ENCODE peak calls at places on chromosomes 13 and 19, in four cellular contexts. One of them, this sample, is unnamed.

GRCh38 chr13:110914293-110915056 is 394 bp downstream of the ANKRD10 start:
- DNase-seq in type B pancreatic cell: peak
- DNase-seq in astrocyte of the spinal cord: peak
- DNase-seq in CD8-positive, alpha-beta T cell: peak
- DNase-seq in this sample: peak

GRCh38 chr19:31351212-31352193 is 2.3 kb upstream of the TSHZ3 start:
- DNase-seq in CD8-positive, alpha-beta T cell: no peak
- DNase-seq in astrocyte of the spinal cord: peak
- DNase-seq in type B pancreatic cell: no peak
- DNase-seq in this sample: peak

GRCh38 chr13:112059457-112060317 is 7.3 kb upstream of the SOX1 start:
- DNase-seq in type B pancreatic cell: no peak
- DNase-seq in CD8-positive, alpha-beta T cell: no peak
- DNase-seq in astrocyte of the spinal cord: no peak
- DNase-seq in this sample: no peak

GRCh38 chr19:30864460-30865215 is 484.6 kb downstream of the TSHZ3 start:
- DNase-seq in type B pancreatic cell: no peak
- DNase-seq in CD8-positive, alpha-beta T cell: no peak
- DNase-seq in astrocyte of the spinal cord: no peak
- DNase-seq in this sample: no peak

GRCh38 chr13:71252191-71252704 is 614.8 kb downstream of the DACH1 start:
- DNase-seq in type B pancreatic cell: no peak
- DNase-seq in CD8-positive, alpha-beta T cell: no peak
- DNase-seq in astrocyte of the spinal cord: no peak
- DNase-seq in this sample: no peak

GRCh38 chr13:52925775-52926285 is 77.4 kb upstream of the PCDH8 start:
- DNase-seq in astrocyte of the spinal cord: no peak
- DNase-seq in type B pancreatic cell: no peak
- DNase-seq in CD8-positive, alpha-beta T cell: no peak
- DNase-seq in this sample: no peak

GRCh38 chr19:6862673-6863078 is 24.7 kb upstream of the ADGRE1 start:
- DNase-seq in astrocyte of the spinal cord: peak
- DNase-seq in type B pancreatic cell: peak
- DNase-seq in CD8-positive, alpha-beta T cell: peak
- DNase-seq in this sample: peak

GRCh38 chr13:25489238-25489637 is 117.5 kb downstream of the ATP8A2 start:
- DNase-seq in CD8-positive, alpha-beta T cell: no peak
- DNase-seq in type B pancreatic cell: no peak
- DNase-seq in astrocyte of the spinal cord: no peak
- DNase-seq in this sample: no peak

GRCh38 chr13:79585033-79585432 is 104.1 kb downstream of the NDFIP2 start:
- DNase-seq in astrocyte of the spinal cord: no peak
- DNase-seq in CD8-positive, alpha-beta T cell: no peak
- DNase-seq in type B pancreatic cell: no peak
- DNase-seq in this sample: no peak

GRCh38 chr13:43787998-43788397 is 1.2 kb upstream of the ENOX1 start:
- DNase-seq in type B pancreatic cell: no peak
- DNase-seq in astrocyte of the spinal cord: peak
- DNase-seq in CD8-positive, alpha-beta T cell: no peak
- DNase-seq in this sample: no peak

GRCh38 chr13:19573072-19573716 is 11.9 kb upstream of the TPTE2 start:
- DNase-seq in CD8-positive, alpha-beta T cell: no peak
- DNase-seq in type B pancreatic cell: no peak
- DNase-seq in astrocyte of the spinal cord: no peak
- DNase-seq in this sample: no peak

GRCh38 chr19:40280608-40281221 is 4.4 kb downstream of the AKT2 start:
- DNase-seq in astrocyte of the spinal cord: no peak
- DNase-seq in CD8-positive, alpha-beta T cell: no peak
- DNase-seq in type B pancreatic cell: no peak
- DNase-seq in this sample: no peak

GRCh38 chr13:44726214-44726613 is 150.1 kb upstream of the TSC22D1 start:
- DNase-seq in CD8-positive, alpha-beta T cell: no peak
- DNase-seq in type B pancreatic cell: no peak
- DNase-seq in astrocyte of the spinal cord: no peak
- DNase-seq in this sample: no peak

GRCh38 chr19:57267294-57267693 is 13.0 kb upstream of the ZNF460 start:
- DNase-seq in type B pancreatic cell: no peak
- DNase-seq in astrocyte of the spinal cord: no peak
- DNase-seq in CD8-positive, alpha-beta T cell: no peak
- DNase-seq in this sample: no peak

GRCh38 chr19:8900421-8900820 is 68.2 kb downstream of the MBD3L1 start:
- DNase-seq in astrocyte of the spinal cord: no peak
- DNase-seq in CD8-positive, alpha-beta T cell: no peak
- DNase-seq in type B pancreatic cell: no peak
- DNase-seq in this sample: no peak

GRCh38 chr13:106173346-106173745 is 362.1 kb downstream of the EFNB2 start:
- DNase-seq in type B pancreatic cell: no peak
- DNase-seq in CD8-positive, alpha-beta T cell: no peak
- DNase-seq in astrocyte of the spinal cord: no peak
- DNase-seq in this sample: no peak

GRCh38 chr19:39252458-39252857 is 3.8 kb upstream of the IFNL4 start:
- DNase-seq in CD8-positive, alpha-beta T cell: no peak
- DNase-seq in astrocyte of the spinal cord: no peak
- DNase-seq in type B pancreatic cell: no peak
- DNase-seq in this sample: no peak

GRCh38 chr19:38361633-38362075 is 12.7 kb upstream of the PSMD8 start:
- DNase-seq in astrocyte of the spinal cord: peak
- DNase-seq in CD8-positive, alpha-beta T cell: peak
- DNase-seq in type B pancreatic cell: peak
- DNase-seq in this sample: peak

GRCh38 chr19:15399234-15399515 is 19.6 kb upstream of the AKAP8 start:
- DNase-seq in type B pancreatic cell: no peak
- DNase-seq in astrocyte of the spinal cord: no peak
- DNase-seq in CD8-positive, alpha-beta T cell: no peak
- DNase-seq in this sample: no peak

GRCh38 chr13:27036236-27036981 is 135.2 kb downstream of the USP12 start:
- DNase-seq in type B pancreatic cell: no peak
- DNase-seq in astrocyte of the spinal cord: peak
- DNase-seq in CD8-positive, alpha-beta T cell: no peak
- DNase-seq in this sample: no peak

GRCh38 chr13:38340624-38341023 is 9.0 kb upstream of the UFM1 start:
- DNase-seq in astrocyte of the spinal cord: no peak
- DNase-seq in type B pancreatic cell: no peak
- DNase-seq in CD8-positive, alpha-beta T cell: no peak
- DNase-seq in this sample: no peak

GRCh38 chr19:14053032-14053431 is 8.8 kb downstream of the PALM3 start:
- DNase-seq in CD8-positive, alpha-beta T cell: no peak
- DNase-seq in astrocyte of the spinal cord: no peak
- DNase-seq in type B pancreatic cell: no peak
- DNase-seq in this sample: no peak
- TF ChIP-seq CTCF in CD8-positive, alpha-beta T cell: no peak
- TF ChIP-seq CTCF in astrocyte of the spinal cord: no peak
- TF ChIP-seq CTCF in type B pancreatic cell: no peak
- TF ChIP-seq CTCF in this sample: no peak

GRCh38 chr19:17555929-17556813 is 722 bp downstream of the COLGALT1 start:
- DNase-seq in type B pancreatic cell: no peak
- DNase-seq in CD8-positive, alpha-beta T cell: no peak
- DNase-seq in astrocyte of the spinal cord: peak
- DNase-seq in this sample: peak
- TF ChIP-seq CTCF in type B pancreatic cell: peak
- TF ChIP-seq CTCF in CD8-positive, alpha-beta T cell: no peak
- TF ChIP-seq CTCF in astrocyte of the spinal cord: peak
- TF ChIP-seq CTCF in this sample: no peak

DNA sequence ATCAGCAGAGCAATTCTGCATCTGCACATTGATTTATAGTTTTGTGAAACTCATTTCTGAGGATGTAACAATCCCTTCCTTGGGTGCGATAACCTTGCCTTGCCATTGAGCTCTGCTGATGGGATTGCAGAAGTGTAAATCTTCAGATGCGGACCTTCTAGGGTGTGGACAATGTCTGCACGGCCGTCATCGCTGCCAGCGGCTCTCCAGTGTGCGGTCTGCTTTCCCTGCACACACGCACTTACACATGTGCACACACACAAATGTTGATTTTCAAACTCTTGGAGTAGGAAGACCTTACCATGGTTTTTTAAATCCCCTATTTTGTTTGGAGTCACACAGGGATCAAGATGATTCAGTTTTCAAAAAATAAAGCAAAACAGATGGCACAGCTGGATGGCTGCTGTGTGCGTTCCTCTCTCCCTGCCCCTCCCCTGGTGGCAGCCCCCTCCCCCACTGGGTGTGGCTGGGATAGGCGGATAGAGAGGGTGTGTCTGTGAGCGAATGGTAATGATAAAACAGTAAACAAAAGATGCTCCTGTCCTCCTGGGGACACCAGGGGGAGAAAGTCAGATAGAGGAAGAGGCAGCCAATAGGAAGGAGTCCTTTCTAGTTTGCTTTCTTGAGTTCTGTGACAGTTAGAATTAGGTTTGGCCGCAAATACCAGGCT is 6.3 kb downstream of the TMEM255B start:
- DNase-seq in type B pancreatic cell: no peak
- DNase-seq in CD8-positive, alpha-beta T cell: no peak
- DNase-seq in astrocyte of the spinal cord: no peak
- DNase-seq in this sample: no peak
- TF ChIP-seq CTCF in type B pancreatic cell: no peak
- TF ChIP-seq CTCF in CD8-positive, alpha-beta T cell: no peak
- TF ChIP-seq CTCF in astrocyte of the spinal cord: no peak
- TF ChIP-seq CTCF in this sample: no peak

DNA sequence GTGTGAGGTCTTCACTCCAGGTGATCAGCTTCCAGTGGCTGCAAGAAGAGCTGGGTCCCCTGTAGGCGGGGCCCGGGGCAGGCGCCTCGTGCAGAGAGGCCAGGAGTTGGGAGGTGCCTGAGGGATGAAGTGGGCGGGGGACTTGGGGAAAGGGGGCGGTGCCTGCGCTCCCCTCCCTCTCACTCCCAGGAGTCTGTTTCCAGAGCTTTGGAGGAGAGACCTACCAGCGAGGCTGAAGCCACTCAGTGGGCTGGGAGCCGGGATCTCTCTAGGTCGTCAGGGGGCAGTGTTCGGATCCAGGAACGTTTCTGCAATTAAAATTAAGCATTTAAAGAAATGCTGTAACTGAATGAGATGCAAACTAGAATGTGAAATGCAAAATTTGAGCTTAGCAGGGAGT is 11.8 kb downstream of the ZNF160 start:
- DNase-seq in type B pancreatic cell: no peak
- DNase-seq in CD8-positive, alpha-beta T cell: no peak
- DNase-seq in astrocyte of the spinal cord: no peak
- DNase-seq in this sample: no peak
- TF ChIP-seq CTCF in type B pancreatic cell: no peak
- TF ChIP-seq CTCF in CD8-positive, alpha-beta T cell: no peak
- TF ChIP-seq CTCF in astrocyte of the spinal cord: no peak
- TF ChIP-seq CTCF in this sample: no peak

GRCh38 chr13:98890186-98890585 is 87.7 kb downstream of the DOCK9 start:
- DNase-seq in type B pancreatic cell: no peak
- DNase-seq in astrocyte of the spinal cord: peak
- DNase-seq in CD8-positive, alpha-beta T cell: no peak
- DNase-seq in this sample: no peak

GRCh38 chr13:98892821-98893220 is 85.0 kb downstream of the DOCK9 start:
- DNase-seq in CD8-positive, alpha-beta T cell: no peak
- DNase-seq in type B pancreatic cell: no peak
- DNase-seq in astrocyte of the spinal cord: no peak
- DNase-seq in this sample: no peak

GRCh38 chr13:98890920-98891319 is 86.9 kb downstream of the DOCK9 start:
- DNase-seq in type B pancreatic cell: no peak
- DNase-seq in CD8-positive, alpha-beta T cell: no peak
- DNase-seq in astrocyte of the spinal cord: no peak
- DNase-seq in this sample: peak

GRCh38 chr13:98893361-98893760 is 84.5 kb downstream of the DOCK9 start:
- DNase-seq in astrocyte of the spinal cord: no peak
- DNase-seq in type B pancreatic cell: no peak
- DNase-seq in CD8-positive, alpha-beta T cell: no peak
- DNase-seq in this sample: no peak

DNA sequence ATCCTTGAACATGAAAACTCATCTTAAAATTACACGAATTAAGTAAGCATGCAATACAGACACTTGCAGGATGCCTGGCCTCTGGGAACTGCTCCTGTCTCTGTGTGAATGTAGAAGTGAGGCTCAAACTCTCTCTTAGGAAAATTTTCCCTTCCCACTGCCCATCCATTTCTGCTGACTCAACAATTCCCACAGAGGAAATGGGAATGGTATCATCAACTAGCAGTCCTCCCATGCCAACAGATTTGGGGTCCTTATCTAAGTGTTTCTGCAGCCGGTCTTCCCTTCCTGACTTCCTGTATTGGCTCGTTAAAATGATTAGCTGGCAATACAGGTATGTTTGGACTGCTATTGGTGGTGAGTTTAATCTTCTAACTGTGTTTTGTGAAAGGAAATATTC is 85.8 kb downstream of the DOCK9 start:
- DNase-seq in type B pancreatic cell: no peak
- DNase-seq in CD8-positive, alpha-beta T cell: no peak
- DNase-seq in astrocyte of the spinal cord: no peak
- DNase-seq in this sample: no peak
- TF ChIP-seq CTCF in type B pancreatic cell: no peak
- TF ChIP-seq CTCF in CD8-positive, alpha-beta T cell: no peak
- TF ChIP-seq CTCF in astrocyte of the spinal cord: no peak
- TF ChIP-seq CTCF in this sample: no peak

GRCh38 chr19:5687360-5688198 is 2.5 kb upstream of the RPL36 start:
- DNase-seq in type B pancreatic cell: no peak
- DNase-seq in astrocyte of the spinal cord: no peak
- DNase-seq in CD8-positive, alpha-beta T cell: no peak
- DNase-seq in this sample: no peak
- TF ChIP-seq CTCF in type B pancreatic cell: peak
- TF ChIP-seq CTCF in astrocyte of the spinal cord: no peak
- TF ChIP-seq CTCF in CD8-positive, alpha-beta T cell: peak
- TF ChIP-seq CTCF in this sample: no peak

GRCh38 chr19:45872095-45872919 is 8.2 kb downstream of the FOXA3 start:
- DNase-seq in type B pancreatic cell: no peak
- DNase-seq in CD8-positive, alpha-beta T cell: no peak
- DNase-seq in astrocyte of the spinal cord: no peak
- DNase-seq in this sample: no peak

GRCh38 chr19:45873219-45873772 is 9.2 kb downstream of the FOXA3 start:
- DNase-seq in CD8-positive, alpha-beta T cell: no peak
- DNase-seq in astrocyte of the spinal cord: no peak
- DNase-seq in type B pancreatic cell: no peak
- DNase-seq in this sample: no peak

GRCh38 chr19:45874620-45874966 is 10.5 kb downstream of the FOXA3 start:
- DNase-seq in type B pancreatic cell: no peak
- DNase-seq in astrocyte of the spinal cord: no peak
- DNase-seq in CD8-positive, alpha-beta T cell: no peak
- DNase-seq in this sample: no peak

GRCh38 chr19:45866400-45867176 is 2.5 kb downstream of the FOXA3 start:
- DNase-seq in type B pancreatic cell: no peak
- DNase-seq in astrocyte of the spinal cord: no peak
- DNase-seq in CD8-positive, alpha-beta T cell: no peak
- DNase-seq in this sample: no peak

GRCh38 chr19:45870798-45871197 is 6.7 kb downstream of the FOXA3 start:
- DNase-seq in CD8-positive, alpha-beta T cell: no peak
- DNase-seq in type B pancreatic cell: no peak
- DNase-seq in astrocyte of the spinal cord: no peak
- DNase-seq in this sample: no peak
- TF ChIP-seq CTCF in CD8-positive, alpha-beta T cell: no peak
- TF ChIP-seq CTCF in type B pancreatic cell: no peak
- TF ChIP-seq CTCF in astrocyte of the spinal cord: no peak
- TF ChIP-seq CTCF in this sample: no peak

GRCh38 chr19:10230155-10230903 is 802 bp downstream of the S1PR2 start:
- DNase-seq in CD8-positive, alpha-beta T cell: peak
- DNase-seq in astrocyte of the spinal cord: no peak
- DNase-seq in type B pancreatic cell: peak
- DNase-seq in this sample: peak
- TF ChIP-seq CTCF in CD8-positive, alpha-beta T cell: no peak
- TF ChIP-seq CTCF in astrocyte of the spinal cord: no peak
- TF ChIP-seq CTCF in type B pancreatic cell: peak
- TF ChIP-seq CTCF in this sample: no peak

GRCh38 chr13:69912576-69913074 is 195.0 kb upstream of the ATXN8OS start:
- DNase-seq in astrocyte of the spinal cord: no peak
- DNase-seq in type B pancreatic cell: no peak
- DNase-seq in CD8-positive, alpha-beta T cell: no peak
- DNase-seq in this sample: no peak
- TF ChIP-seq CTCF in astrocyte of the spinal cord: no peak
- TF ChIP-seq CTCF in type B pancreatic cell: no peak
- TF ChIP-seq CTCF in CD8-positive, alpha-beta T cell: no peak
- TF ChIP-seq CTCF in this sample: no peak

This sample was measured in nephron progenitor cell.